ENCODE peak calls at places on chromosomes 4 and X, in five cellular contexts. One of them, this sample, is unnamed. For H3K4me1, the result is how much of the 10 kb centered on the place peaks cover.

GRCh38 chrX:8305336-8305735 is 134.3 kb upstream of the VCX2 start:
- DNase-seq in K562: no peak
- DNase-seq in IMR-90: no peak
- DNase-seq in HepG2: no peak
- DNase-seq in GM12878: no peak
- DNase-seq in this sample: no peak

GRCh38 chrX:117532339-117532738 is 584.3 kb downstream of the KLHL13 start:
- DNase-seq in K562: no peak
- DNase-seq in IMR-90: no peak
- DNase-seq in HepG2: no peak
- DNase-seq in GM12878: no peak
- DNase-seq in this sample: no peak

GRCh38 chrX:131041652-131042051 is 16.5 kb upstream of the ARHGAP36 start:
- DNase-seq in K562: no peak
- DNase-seq in IMR-90: no peak
- DNase-seq in HepG2: no peak
- DNase-seq in GM12878: no peak
- DNase-seq in this sample: no peak

GRCh38 chrX:151175283-151176062 is 911 bp upstream of the GPR50 start:
- DNase-seq in K562: peak
- DNase-seq in IMR-90: no peak
- DNase-seq in HepG2: no peak
- DNase-seq in GM12878: no peak
- DNase-seq in this sample: no peak

GRCh38 chr4:40912455-40913055 is 162.8 kb downstream of the NSUN7 start:
- DNase-seq in K562: no peak
- DNase-seq in IMR-90: peak
- DNase-seq in HepG2: no peak
- DNase-seq in GM12878: no peak
- DNase-seq in this sample: no peak

GRCh38 chr4:164959896-164960295 is 17.6 kb downstream of the TRIM61 start:
- DNase-seq in K562: no peak
- DNase-seq in IMR-90: peak
- DNase-seq in HepG2: no peak
- DNase-seq in GM12878: no peak
- DNase-seq in this sample: no peak

GRCh38 chr4:145307120-145307519 is 126.7 kb upstream of the OTUD4 start:
- DNase-seq in K562: no peak
- DNase-seq in IMR-90: no peak
- DNase-seq in HepG2: no peak
- DNase-seq in GM12878: no peak
- DNase-seq in this sample: no peak

GRCh38 chr4:148071009-148071408 is 339.1 kb downstream of the ARHGAP10 start:
- DNase-seq in K562: no peak
- DNase-seq in IMR-90: no peak
- DNase-seq in HepG2: no peak
- DNase-seq in GM12878: no peak
- DNase-seq in this sample: no peak

GRCh38 chrX:106949366-106949765 is 29.2 kb downstream of the CLDN2 start:
- DNase-seq in K562: no peak
- DNase-seq in IMR-90: no peak
- DNase-seq in HepG2: no peak
- DNase-seq in GM12878: no peak
- DNase-seq in this sample: no peak

GRCh38 chrX:70041993-70042392 is 7.7 kb downstream of the AWAT2 start:
- DNase-seq in K562: no peak
- DNase-seq in IMR-90: no peak
- DNase-seq in HepG2: no peak
- DNase-seq in GM12878: no peak
- DNase-seq in this sample: no peak

GRCh38 chr4:1868293-1868692 is 2.9 kb upstream of the NSD2 start:
- DNase-seq in K562: no peak
- DNase-seq in IMR-90: no peak
- DNase-seq in HepG2: peak
- DNase-seq in GM12878: no peak
- DNase-seq in this sample: peak

GRCh38 chr4:158821228-158822009 is 52.6 kb downstream of the FNIP2 start:
- DNase-seq in K562: no peak
- DNase-seq in IMR-90: peak
- DNase-seq in HepG2: no peak
- DNase-seq in GM12878: no peak
- DNase-seq in this sample: no peak

GRCh38 chrX:136635235-136635634 is 12.7 kb upstream of the CD40LG start:
- DNase-seq in K562: no peak
- DNase-seq in IMR-90: no peak
- DNase-seq in HepG2: no peak
- DNase-seq in GM12878: peak
- DNase-seq in this sample: no peak

GRCh38 chrX:54891573-54891972 is 29.1 kb upstream of the TRO start:
- DNase-seq in K562: peak
- DNase-seq in IMR-90: peak
- DNase-seq in HepG2: peak
- DNase-seq in GM12878: no peak
- DNase-seq in this sample: peak

GRCh38 chrX:149207518-149207917 is 297.6 kb downstream of the IDS start:
- DNase-seq in K562: no peak
- DNase-seq in IMR-90: no peak
- DNase-seq in HepG2: no peak
- DNase-seq in GM12878: no peak
- DNase-seq in this sample: no peak

GRCh38 chr4:105462610-105463009 is 11.3 kb downstream of the PPA2 start:
- DNase-seq in K562: no peak
- DNase-seq in IMR-90: no peak
- DNase-seq in HepG2: no peak
- DNase-seq in GM12878: no peak
- DNase-seq in this sample: no peak

DNA sequence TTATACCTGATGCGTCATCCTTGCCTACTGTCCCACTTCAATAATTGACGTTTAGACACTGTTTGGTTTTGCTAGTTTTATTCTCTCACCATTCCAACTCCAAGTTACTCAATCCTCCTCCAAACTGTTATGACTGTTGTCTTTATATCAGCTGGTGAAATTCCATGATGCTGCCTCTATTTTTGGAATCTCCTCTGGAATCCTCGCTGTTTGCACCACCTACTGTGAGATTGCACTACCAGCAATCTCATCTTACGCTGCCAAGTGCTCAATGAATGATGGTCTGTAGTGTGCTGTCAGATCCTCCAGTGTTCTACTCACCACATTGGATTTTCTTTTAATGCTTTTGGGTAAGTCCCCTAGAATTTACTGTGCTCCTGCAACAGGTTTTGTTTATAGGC is 13.2 kb upstream of the PCDH18 start:
- DNase-seq in K562: no peak
- DNase-seq in IMR-90: peak
- DNase-seq in HepG2: no peak
- DNase-seq in GM12878: no peak
- DNase-seq in this sample: peak
- TF ChIP-seq SMC3 in K562: no peak
- TF ChIP-seq SMC3 in IMR-90: peak
- TF ChIP-seq SMC3 in HepG2: no peak
- TF ChIP-seq SMC3 in GM12878: no peak
- TF ChIP-seq SMC3 in this sample: no peak

GRCh38 chrX:71997320-71997719 is 86.7 kb downstream of the NHSL2 start:
- DNase-seq in K562: no peak
- DNase-seq in IMR-90: no peak
- DNase-seq in HepG2: no peak
- DNase-seq in GM12878: no peak
- DNase-seq in this sample: no peak
- H3K4me1 ChIP-seq in K562: under half
- H3K4me1 ChIP-seq in IMR-90: under half
- H3K4me1 ChIP-seq in HepG2: under half
- H3K4me1 ChIP-seq in GM12878: under half
- H3K4me1 ChIP-seq in this sample: under half

GRCh38 chr4:5752803-5753184 is 41.8 kb downstream of the EVC start:
- DNase-seq in K562: no peak
- DNase-seq in IMR-90: no peak
- DNase-seq in HepG2: no peak
- DNase-seq in GM12878: no peak
- DNase-seq in this sample: no peak
- TF ChIP-seq POLR2A in K562: no peak
- TF ChIP-seq POLR2A in IMR-90: no peak
- TF ChIP-seq POLR2A in HepG2: no peak
- TF ChIP-seq POLR2A in GM12878: no peak
- TF ChIP-seq POLR2A in this sample: no peak

GRCh38 chrX:2969021-2969420 is 37.3 kb upstream of the ARSH start:
- DNase-seq in K562: no peak
- DNase-seq in IMR-90: no peak
- DNase-seq in HepG2: no peak
- DNase-seq in GM12878: no peak
- DNase-seq in this sample: no peak

GRCh38 chrX:2967998-2968909 is 38.1 kb upstream of the ARSH start:
- DNase-seq in K562: no peak
- DNase-seq in IMR-90: peak
- DNase-seq in HepG2: no peak
- DNase-seq in GM12878: no peak
- DNase-seq in this sample: no peak

GRCh38 chrX:2967012-2967411 is 37.9 kb upstream of the ARSD start:
- DNase-seq in K562: no peak
- DNase-seq in IMR-90: no peak
- DNase-seq in HepG2: no peak
- DNase-seq in GM12878: no peak
- DNase-seq in this sample: no peak

GRCh38 chrX:2965965-2966364 is 36.8 kb upstream of the ARSD start:
- DNase-seq in K562: no peak
- DNase-seq in IMR-90: no peak
- DNase-seq in HepG2: no peak
- DNase-seq in GM12878: no peak
- DNase-seq in this sample: no peak

DNA sequence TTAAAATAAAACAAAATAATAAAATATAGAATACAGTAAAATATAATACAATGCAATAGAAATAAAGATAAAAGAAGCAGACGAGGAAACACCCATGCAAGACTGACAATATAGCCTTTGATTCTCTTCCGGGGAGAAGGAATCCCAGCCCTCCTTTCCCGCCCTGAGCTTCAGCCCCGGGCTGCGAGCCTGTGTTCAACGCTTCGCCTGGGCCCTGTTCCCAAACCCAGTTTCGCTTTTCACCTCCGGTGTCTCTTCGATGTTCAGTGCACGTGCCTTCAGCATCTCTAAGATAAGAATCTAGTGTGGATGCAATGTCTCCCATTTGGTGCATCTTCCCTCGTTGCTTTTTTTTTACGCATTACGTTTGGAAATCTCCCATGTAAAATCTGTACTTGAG is 38.4 kb upstream of the ARSD start:
- DNase-seq in K562: no peak
- DNase-seq in IMR-90: no peak
- DNase-seq in HepG2: no peak
- DNase-seq in GM12878: no peak
- DNase-seq in this sample: no peak
- TF ChIP-seq SMC3 in K562: no peak
- TF ChIP-seq SMC3 in IMR-90: no peak
- TF ChIP-seq SMC3 in HepG2: no peak
- TF ChIP-seq SMC3 in GM12878: no peak
- TF ChIP-seq SMC3 in this sample: no peak

GRCh38 chr4:30756553-30756952 is 36.4 kb downstream of the PCDH7 start:
- DNase-seq in K562: no peak
- DNase-seq in IMR-90: no peak
- DNase-seq in HepG2: no peak
- DNase-seq in GM12878: no peak
- DNase-seq in this sample: no peak

GRCh38 chr4:30757357-30757756 is 37.2 kb downstream of the PCDH7 start:
- DNase-seq in K562: no peak
- DNase-seq in IMR-90: peak
- DNase-seq in HepG2: no peak
- DNase-seq in GM12878: no peak
- DNase-seq in this sample: no peak

GRCh38 chr4:30753316-30753715 is 33.1 kb downstream of the PCDH7 start:
- DNase-seq in K562: no peak
- DNase-seq in IMR-90: peak
- DNase-seq in HepG2: no peak
- DNase-seq in GM12878: no peak
- DNase-seq in this sample: no peak

GRCh38 chr4:30754021-30754420 is 33.9 kb downstream of the PCDH7 start:
- DNase-seq in K562: no peak
- DNase-seq in IMR-90: peak
- DNase-seq in HepG2: no peak
- DNase-seq in GM12878: no peak
- DNase-seq in this sample: no peak

DNA sequence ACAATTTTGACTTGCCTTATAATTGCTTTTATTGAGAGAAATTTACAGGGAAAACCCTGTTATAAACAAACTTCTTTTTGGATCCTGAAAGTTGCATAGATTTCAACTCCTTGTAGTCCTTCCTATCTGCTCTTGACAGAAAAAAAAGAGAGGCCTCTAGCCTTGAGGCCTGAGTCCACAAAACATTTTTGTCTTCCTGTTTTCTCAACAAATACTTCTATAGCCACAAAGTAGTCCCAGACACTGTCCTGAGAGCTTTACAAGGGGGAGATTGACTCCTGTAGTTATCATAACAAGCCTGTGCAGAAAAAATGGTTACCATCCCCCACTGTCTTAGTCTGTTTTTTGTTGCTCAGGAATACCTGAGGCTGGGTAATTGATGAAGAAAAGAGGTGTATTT is 35.1 kb downstream of the PCDH7 start:
- DNase-seq in K562: no peak
- DNase-seq in IMR-90: no peak
- DNase-seq in HepG2: no peak
- DNase-seq in GM12878: no peak
- DNase-seq in this sample: no peak
- H3K4me1 ChIP-seq in K562: under half
- H3K4me1 ChIP-seq in IMR-90: under half
- H3K4me1 ChIP-seq in HepG2: under half
- H3K4me1 ChIP-seq in GM12878: under half
- H3K4me1 ChIP-seq in this sample: under half

GRCh38 chr4:84965558-84966381 is 720 bp downstream of the WDFY3 start:
- DNase-seq in K562: peak
- DNase-seq in IMR-90: peak
- DNase-seq in HepG2: peak
- DNase-seq in GM12878: no peak
- DNase-seq in this sample: peak
- TF ChIP-seq POLR2A in K562: no peak
- TF ChIP-seq POLR2A in IMR-90: no peak
- TF ChIP-seq POLR2A in HepG2: no peak
- TF ChIP-seq POLR2A in GM12878: no peak
- TF ChIP-seq POLR2A in this sample: no peak

GRCh38 chr4:76055005-76055404 is 19.1 kb upstream of the CXCL11 start:
- DNase-seq in K562: no peak
- DNase-seq in IMR-90: no peak
- DNase-seq in HepG2: no peak
- DNase-seq in GM12878: peak
- DNase-seq in this sample: no peak
- TF ChIP-seq SMC3 in K562: no peak
- TF ChIP-seq SMC3 in IMR-90: no peak
- TF ChIP-seq SMC3 in HepG2: no peak
- TF ChIP-seq SMC3 in GM12878: no peak
- TF ChIP-seq SMC3 in this sample: no peak

DNA sequence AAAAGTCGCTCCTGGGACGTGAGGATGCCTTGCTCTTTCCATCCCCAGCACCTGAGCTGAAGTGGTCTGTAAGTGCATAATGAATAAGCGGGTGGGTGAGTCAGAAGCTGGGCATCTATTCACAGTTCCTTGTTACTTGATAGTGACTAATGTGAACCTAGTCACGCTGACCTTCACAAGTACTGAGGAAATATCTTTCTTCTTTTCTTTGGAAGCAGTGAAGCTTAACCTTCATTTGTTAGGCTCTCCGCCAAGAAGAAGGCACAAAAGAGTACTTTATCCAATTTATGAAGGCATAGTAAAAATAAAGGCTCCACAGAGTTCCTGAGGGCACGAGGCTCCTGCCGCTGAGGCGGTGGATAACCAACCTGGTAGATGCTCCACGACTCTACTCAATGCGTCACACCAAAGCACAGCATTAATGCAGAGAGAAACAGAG is 475.7 kb upstream of the SLIT2 start:
- DNase-seq in K562: no peak
- DNase-seq in IMR-90: peak
- DNase-seq in HepG2: no peak
- DNase-seq in GM12878: no peak
- DNase-seq in this sample: peak
- H3K4me1 ChIP-seq in K562: under half
- H3K4me1 ChIP-seq in IMR-90: under half
- H3K4me1 ChIP-seq in HepG2: under half
- H3K4me1 ChIP-seq in GM12878: under half
- H3K4me1 ChIP-seq in this sample: under half